ENCODE peak calls at places on chromosomes 16 and 17, in seven cellular contexts. X is OCI-LY7, C is kidney, Z is Calu3, H is Daoy, Y is pons, B is A549. F is an unnamed sample.

GRCh38 chr16:83581082-83581481 is 226.7 kb upstream of the HSBP1 start:
- DNase-seq in X (no peak), C (no peak), Z (no peak), H (no peak), Y (no peak), B (no peak), F (no peak)

GRCh38 chr16:85902366-85903155 is 3.6 kb downstream of the IRF8 start:
- DNase-seq in X (peak; percentile 87), C (peak; percentile 59), Z (no peak), H (no peak), Y (no peak), B (no peak), F (no peak)

GRCh38 chr17:42135664-42136653 is 13.4 kb downstream of the HSPB9 start:
- DNase-seq in X (peak; percentile 71), C (peak; percentile 93), Z (peak; percentile 90), H (peak; percentile 77), Y (peak; percentile 59), B (peak; percentile 76), F (no peak)

GRCh38 chr17:50426472-50426782 is 409 bp downstream of the ACSF2 start:
- DNase-seq in X (no peak), C (no peak), Z (no peak), H (no peak), Y (no peak), B (peak; percentile 65), F (no peak)

GRCh38 chr17:15966879-15967248 is 21.9 kb downstream of the ADORA2B start:
- DNase-seq in X (no peak), C (peak; percentile 71), Z (peak; percentile 70), H (peak; percentile 69), Y (no peak), B (no peak), F (no peak)

GRCh38 chr17:8041249-8041928 is 2.5 kb downstream of the ALOX15B start:
- DNase-seq in X (peak; percentile 76), C (no peak), Z (peak; percentile 40), H (peak; percentile 34), Y (peak; percentile 65), B (peak; percentile 81), F (peak; percentile 60)

GRCh38 chr16:85490971-85491771 is 122.0 kb upstream of the GSE1 start:
- DNase-seq in X (peak; percentile 70), C (no peak), Z (peak; percentile 35), H (no peak), Y (no peak), B (peak; percentile 63), F (no peak)

GRCh38 chr16:11907160-11907970 is 8.4 kb downstream of the GSPT1 start:
- DNase-seq in X (no peak), C (no peak), Z (no peak), H (no peak), Y (no peak), B (no peak), F (no peak)

GRCh38 chr17:50514936-50515702 is 6.9 kb downstream of the MYCBPAP start:
- DNase-seq in X (no peak), C (peak; percentile 45), Z (no peak), H (no peak), Y (no peak), B (no peak), F (no peak)

GRCh38 chr16:19874026-19874425 is 10.6 kb downstream of the GPRC5B start:
- DNase-seq in X (no peak), C (no peak), Z (no peak), H (no peak), Y (peak; percentile 28), B (no peak), F (no peak)

GRCh38 chr17:57875109-57876022 is 25.5 kb upstream of the MRPS23 start:
- DNase-seq in X (no peak), C (peak; percentile 95), Z (peak; percentile 84), H (peak; percentile 98), Y (peak; percentile 83), B (peak; percentile 98), F (peak; percentile 94)

GRCh38 chr16:24986512-24987303 is 28.5 kb downstream of the ARHGAP17 start:
- DNase-seq in X (no peak), C (no peak), Z (no peak), H (peak; percentile 67), Y (peak; percentile 90), B (peak; percentile 31), F (no peak)

GRCh38 chr17:80362428-80363119 is 52.4 kb upstream of the ENDOV start:
- DNase-seq in X (no peak), C (peak; percentile 59), Z (no peak), H (no peak), Y (no peak), B (no peak), F (peak; percentile 37)

GRCh38 chr17:40536731-40537171 is 28.5 kb downstream of the CCR7 start:
- DNase-seq in X (no peak), C (peak; percentile 81), Z (peak; percentile 68), H (peak; percentile 71), Y (no peak), B (no peak), F (peak; percentile 60)

GRCh38 chr17:75472119-75472518 is 15.7 kb downstream of the TMEM94 start:
- DNase-seq in X (peak; percentile 56), C (no peak), Z (no peak), H (no peak), Y (no peak), B (no peak), F (no peak)

GRCh38 chr17:888998-889401 is 90.6 kb downstream of the NXN start:
- DNase-seq in X (peak; percentile 89), C (no peak), Z (no peak), H (peak; percentile 44), Y (no peak), B (no peak), F (no peak)

GRCh38 chr17:32970281-32970680 is 21.4 kb upstream of the SPACA3 start:
- DNase-seq in X (no peak), C (no peak), Z (no peak), H (peak; percentile 39), Y (no peak), B (no peak), F (no peak)

GRCh38 chr17:60095381-60095780 is 16.7 kb upstream of the HEATR6 start:
- DNase-seq in X (no peak), C (no peak), Z (no peak), H (no peak), Y (no peak), B (no peak), F (no peak)